ENCODE peak calls at places on chromosomes 2 and 18, in four cellular contexts. One of them, this sample, is unnamed.

GRCh38 chr2:161250864-161251436 is 57.3 kb upstream of the PSMD14 start:
- DNase-seq in CD8-positive, alpha-beta memory T cell: no peak
- DNase-seq in AG04450: no peak
- DNase-seq in coronary artery: no peak
- DNase-seq in this sample: no peak

GRCh38 chr2:43426305-43427031 is 169.4 kb downstream of the THADA start:
- DNase-seq in AG04450: peak; percentile 87
- DNase-seq in coronary artery: no peak
- DNase-seq in CD8-positive, alpha-beta memory T cell: peak; percentile 8
- DNase-seq in this sample: peak; percentile 54

GRCh38 chr2:169131587-169132512 is 62.5 kb downstream of the DHRS9 start:
- DNase-seq in AG04450: no peak
- DNase-seq in CD8-positive, alpha-beta memory T cell: peak; percentile 30
- DNase-seq in coronary artery: no peak
- DNase-seq in this sample: no peak

GRCh38 chr2:207777124-207777523 is 7.4 kb upstream of the FZD5 start:
- DNase-seq in AG04450: no peak
- DNase-seq in CD8-positive, alpha-beta memory T cell: no peak
- DNase-seq in coronary artery: peak; percentile 24
- DNase-seq in this sample: no peak

GRCh38 chr2:46032996-46033395 is 264.2 kb upstream of the EPAS1 start:
- DNase-seq in AG04450: no peak
- DNase-seq in CD8-positive, alpha-beta memory T cell: no peak
- DNase-seq in coronary artery: no peak
- DNase-seq in this sample: no peak

GRCh38 chr2:17661460-17661859 is 92.2 kb downstream of the SMC6 start:
- DNase-seq in AG04450: no peak
- DNase-seq in CD8-positive, alpha-beta memory T cell: no peak
- DNase-seq in coronary artery: no peak
- DNase-seq in this sample: no peak

GRCh38 chr18:58005036-58005435 is 39.0 kb upstream of the NEDD4L start:
- DNase-seq in coronary artery: no peak
- DNase-seq in AG04450: no peak
- DNase-seq in CD8-positive, alpha-beta memory T cell: no peak
- DNase-seq in this sample: no peak

GRCh38 chr2:144124882-144125281 is 395.0 kb downstream of the ZEB2 start:
- DNase-seq in AG04450: no peak
- DNase-seq in coronary artery: no peak
- DNase-seq in CD8-positive, alpha-beta memory T cell: no peak
- DNase-seq in this sample: no peak

GRCh38 chr18:7000484-7001096 is 117.0 kb downstream of the LAMA1 start:
- DNase-seq in AG04450: no peak
- DNase-seq in coronary artery: no peak
- DNase-seq in CD8-positive, alpha-beta memory T cell: no peak
- DNase-seq in this sample: no peak

GRCh38 chr2:209191139-209191538 is 232.7 kb upstream of the MAP2 start:
- DNase-seq in coronary artery: no peak
- DNase-seq in AG04450: no peak
- DNase-seq in CD8-positive, alpha-beta memory T cell: no peak
- DNase-seq in this sample: no peak

GRCh38 chr2:219644801-219645480 is 17.5 kb downstream of the SLC4A3 start:
- DNase-seq in AG04450: no peak
- DNase-seq in coronary artery: no peak
- DNase-seq in CD8-positive, alpha-beta memory T cell: no peak
- DNase-seq in this sample: no peak

GRCh38 chr2:69359371-69359770 is 27.7 kb downstream of the GFPT1 start:
- DNase-seq in coronary artery: no peak
- DNase-seq in AG04450: no peak
- DNase-seq in CD8-positive, alpha-beta memory T cell: no peak
- DNase-seq in this sample: no peak

GRCh38 chr2:84077504-84077903 is 381.6 kb downstream of the SUCLG1 start:
- DNase-seq in coronary artery: no peak
- DNase-seq in AG04450: no peak
- DNase-seq in CD8-positive, alpha-beta memory T cell: no peak
- DNase-seq in this sample: no peak

GRCh38 chr2:45237128-45237527 is 227.9 kb upstream of the SIX2 start:
- DNase-seq in AG04450: no peak
- DNase-seq in CD8-positive, alpha-beta memory T cell: no peak
- DNase-seq in coronary artery: no peak
- DNase-seq in this sample: no peak

GRCh38 chr18:46071894-46072867 is at the start of gene PSTPIP2:
- DNase-seq in AG04450: no peak
- DNase-seq in coronary artery: peak; percentile 78
- DNase-seq in CD8-positive, alpha-beta memory T cell: peak; percentile 57
- DNase-seq in this sample: peak; percentile 58

GRCh38 chr2:150994041-150994440 is 267.6 kb downstream of the RBM43 start:
- DNase-seq in CD8-positive, alpha-beta memory T cell: no peak
- DNase-seq in coronary artery: no peak
- DNase-seq in AG04450: peak; percentile 20
- DNase-seq in this sample: no peak

GRCh38 chr18:44852818-44853217 is 172.1 kb downstream of the SETBP1 start:
- DNase-seq in coronary artery: no peak
- DNase-seq in CD8-positive, alpha-beta memory T cell: no peak
- DNase-seq in AG04450: no peak
- DNase-seq in this sample: no peak

GRCh38 chr2:80302001-80302464 is 2.5 kb downstream of the LRRTM1 start:
- DNase-seq in AG04450: no peak
- DNase-seq in coronary artery: no peak
- DNase-seq in CD8-positive, alpha-beta memory T cell: no peak
- DNase-seq in this sample: no peak

GRCh38 chr18:63317556-63317946 is 2.0 kb downstream of the BCL2 start:
- DNase-seq in CD8-positive, alpha-beta memory T cell: no peak
- DNase-seq in coronary artery: no peak
- DNase-seq in AG04450: no peak
- DNase-seq in this sample: no peak

GRCh38 chr2:883260-884026 is 67.2 kb upstream of the SNTG2 start:
- DNase-seq in AG04450: no peak
- DNase-seq in coronary artery: peak; percentile 50
- DNase-seq in CD8-positive, alpha-beta memory T cell: no peak
- DNase-seq in this sample: no peak

GRCh38 chr2:47070155-47070919 is 84.8 kb downstream of the STPG4 start:
- DNase-seq in coronary artery: no peak
- DNase-seq in CD8-positive, alpha-beta memory T cell: no peak
- DNase-seq in AG04450: no peak
- DNase-seq in this sample: no peak

GRCh38 chr2:134692461-134692860 is 26.3 kb downstream of the TMEM163 start:
- DNase-seq in coronary artery: no peak
- DNase-seq in AG04450: no peak
- DNase-seq in CD8-positive, alpha-beta memory T cell: no peak
- DNase-seq in this sample: peak; percentile 30

DNA sequence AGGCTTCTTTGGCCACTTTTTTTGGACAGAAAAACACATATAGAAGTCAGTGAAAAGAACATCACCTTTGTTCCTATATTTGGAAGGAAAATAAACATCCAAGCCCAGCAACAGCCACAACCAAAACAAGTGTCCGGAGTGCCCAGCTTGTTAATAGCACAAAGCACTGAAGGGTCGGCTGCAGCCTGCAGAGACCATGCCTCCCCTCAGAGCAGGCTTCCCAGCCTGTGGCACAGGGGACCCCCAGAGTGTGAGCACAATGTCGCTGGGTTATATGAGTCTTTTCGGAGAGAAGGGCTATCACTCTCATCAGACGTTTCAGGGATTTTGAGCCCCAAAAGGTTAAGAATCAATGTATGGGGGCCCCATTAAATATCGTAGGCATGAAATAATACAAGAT is 6.2 kb upstream of the CIDEA start:
- DNase-seq in CD8-positive, alpha-beta memory T cell: no peak
- DNase-seq in coronary artery: no peak
- DNase-seq in AG04450: no peak
- DNase-seq in this sample: no peak
- H3K27ac ChIP-seq in CD8-positive, alpha-beta memory T cell: no peak overlapping the region
- H3K27ac ChIP-seq in coronary artery: no peak overlapping the region
- H3K27ac ChIP-seq in AG04450: no peak overlapping the region
- H3K27ac ChIP-seq in this sample: no peak overlapping the region

DNA sequence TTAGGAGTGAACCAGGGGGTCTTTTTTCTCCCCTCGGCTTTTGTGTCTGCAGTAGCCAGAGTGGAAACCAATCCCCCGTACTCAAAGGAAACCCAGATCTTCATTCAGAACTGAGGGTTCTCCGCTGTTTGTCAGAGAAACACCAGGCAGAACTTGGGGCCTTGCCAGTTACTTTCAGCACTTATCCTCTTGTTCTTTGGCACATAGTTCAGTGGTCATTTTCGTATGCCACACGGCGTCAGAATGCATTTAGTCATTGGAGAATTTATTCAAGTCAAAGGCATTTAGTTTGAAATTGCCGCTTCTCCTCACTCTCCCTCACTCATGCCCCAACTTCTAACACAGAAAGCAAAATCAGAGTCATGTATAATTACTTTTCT is 102.9 kb downstream of the CABLES1 start:
- DNase-seq in CD8-positive, alpha-beta memory T cell: no peak
- DNase-seq in coronary artery: peak; percentile 87
- DNase-seq in AG04450: no peak
- DNase-seq in this sample: no peak
- H3K27ac ChIP-seq in CD8-positive, alpha-beta memory T cell: no peak overlapping the region
- H3K27ac ChIP-seq in coronary artery: peak overlapping the region; percentile 79
- H3K27ac ChIP-seq in AG04450: no peak overlapping the region
- H3K27ac ChIP-seq in this sample: no peak overlapping the region

GRCh38 chr2:234999740-235000425 is 48.1 kb downstream of the SH3BP4 start:
- DNase-seq in CD8-positive, alpha-beta memory T cell: no peak
- DNase-seq in AG04450: no peak
- DNase-seq in coronary artery: no peak
- DNase-seq in this sample: no peak

GRCh38 chr2:235002198-235003095 is 50.6 kb downstream of the SH3BP4 start:
- DNase-seq in CD8-positive, alpha-beta memory T cell: no peak
- DNase-seq in AG04450: no peak
- DNase-seq in coronary artery: no peak
- DNase-seq in this sample: no peak

GRCh38 chr2:235001237-235002133 is 49.7 kb downstream of the SH3BP4 start:
- DNase-seq in AG04450: no peak
- DNase-seq in CD8-positive, alpha-beta memory T cell: no peak
- DNase-seq in coronary artery: no peak
- DNase-seq in this sample: no peak

GRCh38 chr2:234998404-234999211 is 46.8 kb downstream of the SH3BP4 start:
- DNase-seq in AG04450: no peak
- DNase-seq in coronary artery: no peak
- DNase-seq in CD8-positive, alpha-beta memory T cell: no peak
- DNase-seq in this sample: no peak

GRCh38 chr2:235000426-235001236 is 48.8 kb downstream of the SH3BP4 start:
- DNase-seq in coronary artery: no peak
- DNase-seq in AG04450: no peak
- DNase-seq in CD8-positive, alpha-beta memory T cell: no peak
- DNase-seq in this sample: no peak
- H3K27ac ChIP-seq in coronary artery: no peak overlapping the region
- H3K27ac ChIP-seq in AG04450: peak overlapping the region; percentile 58
- H3K27ac ChIP-seq in CD8-positive, alpha-beta memory T cell: no peak overlapping the region
- H3K27ac ChIP-seq in this sample: no peak overlapping the region

GRCh38 chr2:64819371-64819770 is 165.7 kb upstream of the SERTAD2 start:
- DNase-seq in CD8-positive, alpha-beta memory T cell: no peak
- DNase-seq in coronary artery: no peak
- DNase-seq in AG04450: no peak
- DNase-seq in this sample: no peak
- H3K27ac ChIP-seq in CD8-positive, alpha-beta memory T cell: peak overlapping the region; percentile 51
- H3K27ac ChIP-seq in coronary artery: no peak overlapping the region
- H3K27ac ChIP-seq in AG04450: no peak overlapping the region
- H3K27ac ChIP-seq in this sample: peak overlapping the region; percentile 60

GRCh38 chr2:217647226-217647625 is 355.6 kb downstream of the TNS1 start:
- DNase-seq in AG04450: no peak
- DNase-seq in CD8-positive, alpha-beta memory T cell: no peak
- DNase-seq in coronary artery: no peak
- DNase-seq in this sample: no peak

GRCh38 chr2:217645891-217646290 is 356.9 kb downstream of the TNS1 start:
- DNase-seq in CD8-positive, alpha-beta memory T cell: no peak
- DNase-seq in coronary artery: no peak
- DNase-seq in AG04450: no peak
- DNase-seq in this sample: no peak

GRCh38 chr2:217642944-217643343 is 359.9 kb downstream of the TNS1 start:
- DNase-seq in AG04450: no peak
- DNase-seq in CD8-positive, alpha-beta memory T cell: no peak
- DNase-seq in coronary artery: no peak
- DNase-seq in this sample: no peak

GRCh38 chr2:217641987-217642386 is 360.8 kb downstream of the TNS1 start:
- DNase-seq in AG04450: no peak
- DNase-seq in CD8-positive, alpha-beta memory T cell: no peak
- DNase-seq in coronary artery: no peak
- DNase-seq in this sample: no peak

DNA sequence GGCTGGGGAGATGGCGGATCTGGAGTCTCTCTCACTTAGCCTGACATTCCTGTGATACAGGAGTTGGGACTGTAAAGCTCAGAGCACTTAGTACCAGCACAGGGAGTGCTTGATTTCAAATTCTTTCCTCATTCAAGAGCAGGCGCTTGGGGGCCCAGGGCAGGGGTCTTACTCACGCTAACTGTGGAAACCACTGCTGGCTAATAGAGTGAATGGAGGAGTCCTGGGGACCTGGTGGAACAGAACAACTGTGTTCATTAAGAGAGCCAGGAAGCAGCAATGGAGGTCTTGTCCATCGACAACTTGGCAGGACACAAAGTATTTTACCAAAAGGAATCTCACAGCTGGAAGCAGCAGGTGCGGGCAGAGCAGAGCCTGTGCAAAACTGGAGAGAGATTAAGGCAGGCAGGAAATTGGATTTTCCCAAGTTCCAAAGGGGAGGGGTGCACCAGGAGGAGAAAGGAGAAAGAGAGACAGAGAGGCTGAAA is 358.9 kb downstream of the TNS1 start:
- DNase-seq in AG04450: no peak
- DNase-seq in CD8-positive, alpha-beta memory T cell: no peak
- DNase-seq in coronary artery: no peak
- DNase-seq in this sample: no peak
- H3K27ac ChIP-seq in AG04450: no peak overlapping the region
- H3K27ac ChIP-seq in CD8-positive, alpha-beta memory T cell: no peak overlapping the region
- H3K27ac ChIP-seq in coronary artery: no peak overlapping the region
- H3K27ac ChIP-seq in this sample: no peak overlapping the region

DNA sequence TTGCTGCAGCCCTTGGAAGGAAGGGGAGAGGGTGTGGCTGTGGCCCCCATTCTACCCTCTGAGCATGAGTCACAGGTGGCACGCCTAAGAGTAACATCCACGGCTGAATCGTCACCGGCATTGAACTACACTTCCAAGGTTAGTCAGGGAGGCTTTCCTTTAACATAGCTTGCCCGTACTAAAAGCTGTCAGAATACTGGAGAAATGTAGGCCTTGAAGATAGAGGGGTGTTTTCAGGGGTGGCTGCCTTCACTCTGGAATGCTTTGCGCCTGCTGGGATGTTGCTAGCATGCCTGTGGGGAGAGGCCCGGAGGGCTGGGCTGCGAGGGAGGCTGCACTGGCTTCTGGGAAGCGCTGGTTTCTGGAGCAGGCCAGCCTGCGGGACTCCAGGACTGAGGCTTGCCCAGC is 333.7 kb downstream of the AGAP1 start:
- DNase-seq in coronary artery: no peak
- DNase-seq in AG04450: peak; percentile 24
- DNase-seq in CD8-positive, alpha-beta memory T cell: no peak
- DNase-seq in this sample: no peak
- H3K27ac ChIP-seq in coronary artery: no peak overlapping the region
- H3K27ac ChIP-seq in AG04450: peak overlapping the region; percentile 52
- H3K27ac ChIP-seq in CD8-positive, alpha-beta memory T cell: no peak overlapping the region
- H3K27ac ChIP-seq in this sample: no peak overlapping the region

GRCh38 chr2:135904590-135904989 is 28.3 kb upstream of the MCM6 start:
- DNase-seq in coronary artery: no peak
- DNase-seq in AG04450: no peak
- DNase-seq in CD8-positive, alpha-beta memory T cell: no peak
- DNase-seq in this sample: no peak

GRCh38 chr2:135903650-135904049 is 27.4 kb upstream of the MCM6 start:
- DNase-seq in AG04450: no peak
- DNase-seq in coronary artery: no peak
- DNase-seq in CD8-positive, alpha-beta memory T cell: no peak
- DNase-seq in this sample: no peak

GRCh38 chr2:135898234-135898786 is 22.1 kb upstream of the MCM6 start:
- DNase-seq in coronary artery: no peak
- DNase-seq in AG04450: no peak
- DNase-seq in CD8-positive, alpha-beta memory T cell: no peak
- DNase-seq in this sample: no peak

GRCh38 chr2:135899567-135899966 is 23.3 kb upstream of the MCM6 start:
- DNase-seq in coronary artery: no peak
- DNase-seq in CD8-positive, alpha-beta memory T cell: no peak
- DNase-seq in AG04450: no peak
- DNase-seq in this sample: no peak
- H3K27ac ChIP-seq in coronary artery: no peak overlapping the region
- H3K27ac ChIP-seq in CD8-positive, alpha-beta memory T cell: no peak overlapping the region
- H3K27ac ChIP-seq in AG04450: no peak overlapping the region
- H3K27ac ChIP-seq in this sample: no peak overlapping the region

This sample was measured in CD8-positive, alpha-beta T cell.